ENCODE peak calls at places on chromosomes 7 and 10, in seven cellular contexts. One of them, this sample, is unnamed.

GRCh38 chr10:95836610-95837367 is 71.0 kb upstream of the CC2D2B start:
- DNase-seq in cardiac muscle cell: no peak
- DNase-seq in Panc1: no peak
- DNase-seq in colonic mucosa: no peak
- DNase-seq in heart left ventricle: no peak
- DNase-seq in GM23338: no peak
- DNase-seq in tibial artery: no peak
- DNase-seq in this sample: no peak

GRCh38 chr7:183496-183895 is 8.9 kb upstream of the FAM20C start:
- DNase-seq in Panc1: no peak
- DNase-seq in heart left ventricle: no peak
- DNase-seq in GM23338: no peak
- DNase-seq in tibial artery: no peak
- DNase-seq in cardiac muscle cell: no peak
- DNase-seq in colonic mucosa: no peak
- DNase-seq in this sample: no peak

GRCh38 chr10:118595598-118596425 is at the start of gene PRLHR:
- DNase-seq in Panc1: no peak
- DNase-seq in GM23338: peak; percentile 91
- DNase-seq in tibial artery: no peak
- DNase-seq in heart left ventricle: peak; percentile 29
- DNase-seq in cardiac muscle cell: peak; percentile 89
- DNase-seq in colonic mucosa: no peak
- DNase-seq in this sample: no peak

GRCh38 chr7:45650404-45651055 is 76.4 kb downstream of the ADCY1 start:
- DNase-seq in tibial artery: no peak
- DNase-seq in GM23338: no peak
- DNase-seq in Panc1: no peak
- DNase-seq in colonic mucosa: no peak
- DNase-seq in heart left ventricle: no peak
- DNase-seq in cardiac muscle cell: no peak
- DNase-seq in this sample: no peak

GRCh38 chr7:30327813-30328212 is 43.4 kb downstream of the ZNRF2 start:
- DNase-seq in GM23338: no peak
- DNase-seq in cardiac muscle cell: no peak
- DNase-seq in tibial artery: no peak
- DNase-seq in heart left ventricle: no peak
- DNase-seq in Panc1: no peak
- DNase-seq in colonic mucosa: no peak
- DNase-seq in this sample: no peak

GRCh38 chr7:6340241-6340640 is 67.8 kb upstream of the CYTH3 start:
- DNase-seq in colonic mucosa: no peak
- DNase-seq in GM23338: no peak
- DNase-seq in Panc1: no peak
- DNase-seq in heart left ventricle: no peak
- DNase-seq in tibial artery: no peak
- DNase-seq in cardiac muscle cell: no peak
- DNase-seq in this sample: no peak

GRCh38 chr7:135328053-135328452 is 94.4 kb downstream of the STRA8 start:
- DNase-seq in cardiac muscle cell: no peak
- DNase-seq in tibial artery: no peak
- DNase-seq in heart left ventricle: no peak
- DNase-seq in colonic mucosa: no peak
- DNase-seq in Panc1: no peak
- DNase-seq in GM23338: no peak
- DNase-seq in this sample: no peak

GRCh38 chr10:90222372-90222771 is 521.0 kb downstream of the KIF20B start:
- DNase-seq in tibial artery: no peak
- DNase-seq in heart left ventricle: no peak
- DNase-seq in GM23338: peak; percentile 7
- DNase-seq in colonic mucosa: no peak
- DNase-seq in Panc1: no peak
- DNase-seq in cardiac muscle cell: no peak
- DNase-seq in this sample: no peak

GRCh38 chr10:61628199-61628874 is 34.4 kb upstream of the CABCOCO1 start:
- DNase-seq in cardiac muscle cell: no peak
- DNase-seq in Panc1: no peak
- DNase-seq in tibial artery: no peak
- DNase-seq in GM23338: no peak
- DNase-seq in heart left ventricle: no peak
- DNase-seq in colonic mucosa: no peak
- DNase-seq in this sample: no peak

GRCh38 chr10:75187961-75188426 is 22.6 kb upstream of the VDAC2 start:
- DNase-seq in heart left ventricle: peak; percentile 44
- DNase-seq in cardiac muscle cell: peak; percentile 65
- DNase-seq in tibial artery: no peak
- DNase-seq in colonic mucosa: peak; percentile 64
- DNase-seq in Panc1: no peak
- DNase-seq in GM23338: peak; percentile 87
- DNase-seq in this sample: no peak

GRCh38 chr10:31140716-31141115 is 109.1 kb upstream of the ZNF438 start:
- DNase-seq in GM23338: no peak
- DNase-seq in cardiac muscle cell: no peak
- DNase-seq in colonic mucosa: no peak
- DNase-seq in tibial artery: no peak
- DNase-seq in heart left ventricle: no peak
- DNase-seq in Panc1: no peak
- DNase-seq in this sample: no peak

GRCh38 chr10:111824128-111824527 is 359.4 kb downstream of the GPAM start:
- DNase-seq in GM23338: no peak
- DNase-seq in tibial artery: no peak
- DNase-seq in colonic mucosa: no peak
- DNase-seq in cardiac muscle cell: no peak
- DNase-seq in Panc1: no peak
- DNase-seq in heart left ventricle: no peak
- DNase-seq in this sample: no peak

GRCh38 chr7:91288208-91288824 is 24.1 kb downstream of the FZD1 start:
- DNase-seq in GM23338: peak; percentile 89
- DNase-seq in cardiac muscle cell: peak; percentile 42
- DNase-seq in Panc1: no peak
- DNase-seq in tibial artery: peak; percentile 32
- DNase-seq in heart left ventricle: peak; percentile 37
- DNase-seq in colonic mucosa: peak; percentile 63
- DNase-seq in this sample: no peak

GRCh38 chr10:51169111-51169510 is 94.8 kb downstream of the PRKG1 start:
- DNase-seq in Panc1: no peak
- DNase-seq in cardiac muscle cell: no peak
- DNase-seq in GM23338: no peak
- DNase-seq in heart left ventricle: no peak
- DNase-seq in tibial artery: no peak
- DNase-seq in colonic mucosa: no peak
- DNase-seq in this sample: no peak

GRCh38 chr7:150756858-150757257 is 19.6 kb downstream of the GIMAP5 start:
- DNase-seq in tibial artery: no peak
- DNase-seq in cardiac muscle cell: peak; percentile 49
- DNase-seq in heart left ventricle: no peak
- DNase-seq in GM23338: peak; percentile 32
- DNase-seq in colonic mucosa: no peak
- DNase-seq in Panc1: no peak
- DNase-seq in this sample: no peak

GRCh38 chr7:127629268-127629854 is 11.4 kb upstream of the PAX4 start:
- DNase-seq in tibial artery: no peak
- DNase-seq in Panc1: no peak
- DNase-seq in GM23338: peak; percentile 93
- DNase-seq in heart left ventricle: no peak
- DNase-seq in cardiac muscle cell: peak; percentile 61
- DNase-seq in colonic mucosa: peak; percentile 28
- DNase-seq in this sample: no peak

GRCh38 chr10:77793831-77794230 is 132.7 kb downstream of the DLG5 start:
- DNase-seq in Panc1: no peak
- DNase-seq in tibial artery: no peak
- DNase-seq in cardiac muscle cell: peak; percentile 38
- DNase-seq in colonic mucosa: no peak
- DNase-seq in GM23338: no peak
- DNase-seq in heart left ventricle: no peak
- DNase-seq in this sample: no peak

GRCh38 chr10:63631971-63632370 is 110.8 kb downstream of the REEP3 start:
- DNase-seq in heart left ventricle: no peak
- DNase-seq in GM23338: no peak
- DNase-seq in cardiac muscle cell: no peak
- DNase-seq in Panc1: no peak
- DNase-seq in tibial artery: no peak
- DNase-seq in colonic mucosa: no peak
- DNase-seq in this sample: no peak

GRCh38 chr10:76086571-76087260 is 655.3 kb downstream of the LRMDA start:
- DNase-seq in GM23338: peak; percentile 72
- DNase-seq in heart left ventricle: no peak
- DNase-seq in tibial artery: peak; percentile 36
- DNase-seq in colonic mucosa: peak; percentile 72
- DNase-seq in cardiac muscle cell: no peak
- DNase-seq in Panc1: no peak
- DNase-seq in this sample: no peak

GRCh38 chr7:23020742-23021401 is 6.9 kb upstream of the HYCC1 start:
- DNase-seq in tibial artery: peak; percentile 46
- DNase-seq in colonic mucosa: no peak
- DNase-seq in cardiac muscle cell: no peak
- DNase-seq in Panc1: no peak
- DNase-seq in GM23338: no peak
- DNase-seq in heart left ventricle: no peak
- DNase-seq in this sample: peak; percentile 10

GRCh38 chr7:104883718-104884452 is 130.1 kb upstream of the KMT2E start:
- DNase-seq in GM23338: peak; percentile 87
- DNase-seq in Panc1: peak; percentile 51
- DNase-seq in tibial artery: peak; percentile 88
- DNase-seq in heart left ventricle: peak; percentile 87
- DNase-seq in colonic mucosa: peak; percentile 97
- DNase-seq in cardiac muscle cell: peak; percentile 86
- DNase-seq in this sample: peak; percentile 68

GRCh38 chr10:70673929-70674559 is 1.7 kb downstream of the ADAMTS14 start:
- DNase-seq in tibial artery: no peak
- DNase-seq in GM23338: no peak
- DNase-seq in Panc1: no peak
- DNase-seq in heart left ventricle: no peak
- DNase-seq in colonic mucosa: no peak
- DNase-seq in cardiac muscle cell: no peak
- DNase-seq in this sample: no peak

GRCh38 chr10:14500172-14500765 is 169.5 kb upstream of the FRMD4A start:
- DNase-seq in heart left ventricle: no peak
- DNase-seq in tibial artery: no peak
- DNase-seq in cardiac muscle cell: no peak
- DNase-seq in GM23338: no peak
- DNase-seq in Panc1: no peak
- DNase-seq in colonic mucosa: peak; percentile 57
- DNase-seq in this sample: no peak

GRCh38 chr7:75611557-75612178 is 119.5 kb downstream of the SPDYE5 start:
- DNase-seq in tibial artery: peak; percentile 85
- DNase-seq in GM23338: peak; percentile 57
- DNase-seq in Panc1: no peak
- DNase-seq in heart left ventricle: peak; percentile 85
- DNase-seq in colonic mucosa: no peak
- DNase-seq in cardiac muscle cell: peak; percentile 32
- DNase-seq in this sample: peak; percentile 72

GRCh38 chr7:111840528-111840927 is 278.2 kb upstream of the IMMP2L start:
- DNase-seq in GM23338: no peak
- DNase-seq in tibial artery: no peak
- DNase-seq in cardiac muscle cell: no peak
- DNase-seq in colonic mucosa: no peak
- DNase-seq in Panc1: no peak
- DNase-seq in heart left ventricle: no peak
- DNase-seq in this sample: no peak

GRCh38 chr10:49713266-49713665 is 33.8 kb downstream of the C10orf53 start:
- DNase-seq in GM23338: no peak
- DNase-seq in Panc1: no peak
- DNase-seq in tibial artery: no peak
- DNase-seq in heart left ventricle: no peak
- DNase-seq in cardiac muscle cell: no peak
- DNase-seq in colonic mucosa: no peak
- DNase-seq in this sample: no peak
- H3K4me3 ChIP-seq in GM23338: no peak overlapping the region
- H3K4me3 ChIP-seq in Panc1: no peak overlapping the region
- H3K4me3 ChIP-seq in tibial artery: no peak overlapping the region
- H3K4me3 ChIP-seq in heart left ventricle: no peak overlapping the region
- H3K4me3 ChIP-seq in cardiac muscle cell: no peak overlapping the region
- H3K4me3 ChIP-seq in colonic mucosa: no peak overlapping the region
- H3K4me3 ChIP-seq in this sample: no peak overlapping the region

GRCh38 chr10:125629758-125630376 is 53.1 kb downstream of the TEX36 start:
- DNase-seq in GM23338: peak; percentile 9
- DNase-seq in tibial artery: no peak
- DNase-seq in Panc1: peak; percentile 24
- DNase-seq in cardiac muscle cell: peak; percentile 51
- DNase-seq in colonic mucosa: no peak
- DNase-seq in heart left ventricle: no peak
- DNase-seq in this sample: no peak
- TF ChIP-seq CTCF in GM23338: peak; percentile 32
- TF ChIP-seq CTCF in tibial artery: no peak
- TF ChIP-seq CTCF in Panc1: peak; percentile 75
- TF ChIP-seq CTCF in cardiac muscle cell: peak; percentile 31
- TF ChIP-seq CTCF in colonic mucosa: peak; percentile 23
- TF ChIP-seq CTCF in heart left ventricle: no peak
- TF ChIP-seq CTCF in this sample: no peak

GRCh38 chr7:130930260-130930659 is 196.3 kb upstream of the KLF14 start:
- DNase-seq in heart left ventricle: no peak
- DNase-seq in Panc1: no peak
- DNase-seq in GM23338: no peak
- DNase-seq in cardiac muscle cell: no peak
- DNase-seq in tibial artery: no peak
- DNase-seq in colonic mucosa: peak; percentile 79
- DNase-seq in this sample: no peak

GRCh38 chr7:130932088-130932487 is 198.1 kb upstream of the KLF14 start:
- DNase-seq in GM23338: no peak
- DNase-seq in heart left ventricle: no peak
- DNase-seq in cardiac muscle cell: no peak
- DNase-seq in Panc1: no peak
- DNase-seq in colonic mucosa: no peak
- DNase-seq in tibial artery: no peak
- DNase-seq in this sample: no peak

GRCh38 chr7:130927564-130927963 is 193.6 kb upstream of the KLF14 start:
- DNase-seq in heart left ventricle: no peak
- DNase-seq in colonic mucosa: no peak
- DNase-seq in Panc1: no peak
- DNase-seq in GM23338: no peak
- DNase-seq in cardiac muscle cell: no peak
- DNase-seq in tibial artery: no peak
- DNase-seq in this sample: no peak

GRCh38 chr7:130932667-130933432 is 198.8 kb upstream of the KLF14 start:
- DNase-seq in GM23338: no peak
- DNase-seq in colonic mucosa: no peak
- DNase-seq in cardiac muscle cell: no peak
- DNase-seq in tibial artery: no peak
- DNase-seq in heart left ventricle: no peak
- DNase-seq in Panc1: no peak
- DNase-seq in this sample: no peak

DNA sequence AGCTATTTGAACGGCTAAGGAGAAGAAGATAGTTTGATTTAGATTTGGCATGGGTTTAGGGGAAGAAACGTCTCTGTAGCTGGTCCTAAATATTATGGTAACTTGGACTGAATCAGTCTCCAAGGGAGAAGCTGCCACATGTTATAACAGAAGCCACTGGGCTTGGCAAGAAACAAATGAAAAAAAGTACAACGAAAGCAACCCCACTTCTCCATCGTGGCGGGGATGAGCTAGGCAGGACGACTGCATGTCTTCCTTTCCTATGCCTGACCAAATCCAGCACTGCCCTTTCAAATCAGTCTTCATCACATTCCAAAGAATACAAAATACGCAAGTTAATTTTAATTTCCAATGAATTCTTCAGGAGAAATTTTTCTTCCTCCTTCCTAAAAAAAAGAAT is 196.7 kb upstream of the KLF14 start:
- DNase-seq in cardiac muscle cell: no peak
- DNase-seq in tibial artery: no peak
- DNase-seq in heart left ventricle: no peak
- DNase-seq in Panc1: no peak
- DNase-seq in colonic mucosa: no peak
- DNase-seq in GM23338: no peak
- DNase-seq in this sample: no peak
- H3K4me1 ChIP-seq in cardiac muscle cell: no peaks in the 10 kb centered on the region
- H3K4me1 ChIP-seq in tibial artery: peaks cover 25% of the 10 kb centered on the region
- H3K4me1 ChIP-seq in heart left ventricle: peaks cover 66% of the 10 kb centered on the region
- H3K4me1 ChIP-seq in Panc1: peaks cover 84% of the 10 kb centered on the region
- H3K4me1 ChIP-seq in colonic mucosa: no peaks in the 10 kb centered on the region
- H3K4me1 ChIP-seq in GM23338: peaks cover 4% of the 10 kb centered on the region
- H3K4me1 ChIP-seq in this sample: no peaks in the 10 kb centered on the region

GRCh38 chr7:35250941-35251340 is 3.0 kb downstream of the TBX20 start:
- DNase-seq in tibial artery: no peak
- DNase-seq in Panc1: no peak
- DNase-seq in colonic mucosa: no peak
- DNase-seq in cardiac muscle cell: peak; percentile 75
- DNase-seq in GM23338: no peak
- DNase-seq in heart left ventricle: no peak
- DNase-seq in this sample: no peak
- H3K4me3 ChIP-seq in tibial artery: no peak overlapping the region
- H3K4me3 ChIP-seq in Panc1: no peak overlapping the region
- H3K4me3 ChIP-seq in colonic mucosa: no peak overlapping the region
- H3K4me3 ChIP-seq in cardiac muscle cell: peak overlapping the region; percentile 86
- H3K4me3 ChIP-seq in GM23338: no peak overlapping the region
- H3K4me3 ChIP-seq in heart left ventricle: peak overlapping the region; percentile 71
- H3K4me3 ChIP-seq in this sample: no peak overlapping the region

This sample was measured in thoracic aorta.